ENCODE peak calls at places on chromosomes 7 and 10, in ten cellular contexts. H, P, V, T, R, C, I, D, Y and E are unnamed samples.

GRCh38 chr10:65342226-65342625 is 1583.6 kb upstream of the LRRTM3 start:
- DNase-seq in H (no peak), P (no peak), V (no peak), T (no peak), R (no peak), C (no peak), I (no peak), D (peak), Y (no peak), E (no peak)

GRCh38 chr10:30637881-30638467 is 8.4 kb upstream of the LYZL2 start:
- DNase-seq in H (no peak), P (peak), V (no peak), T (no peak), R (no peak), C (peak), I (no peak), D (peak), Y (no peak), E (peak)

GRCh38 chr7:132578826-132579225 is 2.6 kb upstream of the PLXNA4 start:
- DNase-seq in H (no peak), P (no peak), V (no peak), T (no peak), R (no peak), C (no peak), I (no peak), D (no peak), Y (no peak), E (no peak)

GRCh38 chr10:105990529-105990928 is 1174.0 kb downstream of the SORCS1 start:
- DNase-seq in H (no peak), P (no peak), V (no peak), T (no peak), R (no peak), C (no peak), I (no peak), D (no peak), Y (no peak), E (no peak)

GRCh38 chr7:103735377-103735776 is 254.1 kb downstream of the RELN start:
- DNase-seq in H (no peak), P (peak), V (no peak), T (no peak), R (no peak), C (no peak), I (no peak), D (peak), Y (no peak), E (peak)

GRCh38 chr10:96700477-96701099 is 19.7 kb downstream of the PIK3AP1 start:
- DNase-seq in H (no peak), P (no peak), V (no peak), T (no peak), R (no peak), C (no peak), I (no peak), D (no peak), Y (no peak), E (no peak)

GRCh38 chr7:108026647-108027046 is 23.7 kb upstream of the LAMB1 start:
- DNase-seq in H (no peak), P (no peak), V (no peak), T (no peak), R (no peak), C (no peak), I (no peak), D (no peak), Y (no peak), E (no peak)

GRCh38 chr7:73582664-73583202 is 4.4 kb upstream of the TBL2 start:
- DNase-seq in H (no peak), P (no peak), V (no peak), T (no peak), R (no peak), C (no peak), I (peak), D (no peak), Y (no peak), E (no peak)

GRCh38 chr10:4820804-4821401 is 5.1 kb upstream of the AKR1E2 start:
- DNase-seq in H (no peak), P (peak), V (no peak), T (no peak), R (no peak), C (no peak), I (no peak), D (no peak), Y (no peak), E (no peak)

GRCh38 chr10:31745612-31746376 is 182.8 kb downstream of the ARHGAP12 start:
- DNase-seq in H (no peak), P (peak), V (no peak), T (no peak), R (no peak), C (peak), I (no peak), D (peak), Y (no peak), E (peak)

GRCh38 chr10:75071164-75071489 is 40.3 kb upstream of the SAMD8 start:
- DNase-seq in H (no peak), P (peak), V (no peak), T (no peak), R (no peak), C (no peak), I (no peak), D (no peak), Y (no peak), E (no peak)

GRCh38 chr7:150829426-150829825 is 22.9 kb upstream of the AOC1 start:
- DNase-seq in H (no peak), P (no peak), V (no peak), T (no peak), R (no peak), C (no peak), I (no peak), D (no peak), Y (no peak), E (no peak)

GRCh38 chr10:45471531-45472310 is 97.7 kb downstream of the ALOX5 start:
- DNase-seq in H (no peak), P (no peak), V (no peak), T (no peak), R (no peak), C (no peak), I (no peak), D (no peak), Y (no peak), E (no peak)

GRCh38 chr7:100875356-100875751 is 451 bp downstream of the SRRT start:
- DNase-seq in H (no peak), P (no peak), V (no peak), T (peak), R (peak), C (no peak), I (no peak), D (peak), Y (no peak), E (no peak)

GRCh38 chr10:91420868-91421267 is 10.7 kb downstream of the HECTD2 start:
- DNase-seq in H (no peak), P (no peak), V (no peak), T (peak), R (no peak), C (peak), I (no peak), D (peak), Y (no peak), E (peak)

GRCh38 chr10:28628184-28628893 is 49.0 kb upstream of the BAMBI start:
- DNase-seq in H (peak), P (peak), V (peak), T (peak), R (peak), C (peak), I (peak), D (peak), Y (peak), E (peak)

GRCh38 chr7:98669417-98670015 is 52.4 kb downstream of the NPTX2 start:
- DNase-seq in H (no peak), P (no peak), V (peak), T (no peak), R (no peak), C (no peak), I (peak), D (no peak), Y (no peak), E (no peak)

GRCh38 chr10:115355162-115355760 is 262.1 kb downstream of the ATRNL1 start:
- DNase-seq in H (no peak), P (peak), V (peak), T (peak), R (peak), C (peak), I (no peak), D (peak), Y (no peak), E (peak)

GRCh38 chr10:60340973-60341372 is 48.7 kb downstream of the ANK3 start:
- DNase-seq in H (no peak), P (no peak), V (no peak), T (no peak), R (no peak), C (no peak), I (no peak), D (no peak), Y (no peak), E (no peak)